ENCODE peak calls at places on chromosomes 2 and 18, in eight cellular contexts. One of them, this sample, is unnamed.

GRCh38 chr2:74436804-74437695 is 4.7 kb downstream of the RTKN start:
- DNase-seq in kidney: no peak
- DNase-seq in fibroblast of lung: no peak
- DNase-seq in WTC11: no peak
- DNase-seq in colonic mucosa: no peak
- DNase-seq in Peyer's patch: no peak
- DNase-seq in AG09319: no peak
- DNase-seq in cardiac fibroblast: no peak
- DNase-seq in this sample: no peak

GRCh38 chr2:185268651-185269050 is 470.0 kb upstream of the FSIP2 start:
- DNase-seq in Peyer's patch: no peak
- DNase-seq in WTC11: no peak
- DNase-seq in fibroblast of lung: no peak
- DNase-seq in colonic mucosa: no peak
- DNase-seq in kidney: no peak
- DNase-seq in AG09319: no peak
- DNase-seq in cardiac fibroblast: no peak
- DNase-seq in this sample: no peak

GRCh38 chr18:36862182-36862581 is 33.3 kb downstream of the KIAA1328 start:
- DNase-seq in WTC11: no peak
- DNase-seq in fibroblast of lung: no peak
- DNase-seq in AG09319: no peak
- DNase-seq in cardiac fibroblast: no peak
- DNase-seq in Peyer's patch: no peak
- DNase-seq in kidney: no peak
- DNase-seq in colonic mucosa: no peak
- DNase-seq in this sample: no peak

GRCh38 chr18:58370662-58371061 is 258.2 kb downstream of the ALPK2 start:
- DNase-seq in fibroblast of lung: no peak
- DNase-seq in AG09319: no peak
- DNase-seq in colonic mucosa: no peak
- DNase-seq in Peyer's patch: no peak
- DNase-seq in kidney: no peak
- DNase-seq in cardiac fibroblast: no peak
- DNase-seq in WTC11: no peak
- DNase-seq in this sample: no peak

GRCh38 chr2:152583512-152584188 is 133.6 kb downstream of the PRPF40A start:
- DNase-seq in WTC11: no peak
- DNase-seq in colonic mucosa: no peak
- DNase-seq in kidney: no peak
- DNase-seq in Peyer's patch: no peak
- DNase-seq in cardiac fibroblast: no peak
- DNase-seq in fibroblast of lung: no peak
- DNase-seq in AG09319: no peak
- DNase-seq in this sample: no peak

GRCh38 chr2:142742301-142743214 is 134.9 kb upstream of the KYNU start:
- DNase-seq in kidney: no peak
- DNase-seq in cardiac fibroblast: peak
- DNase-seq in WTC11: no peak
- DNase-seq in AG09319: no peak
- DNase-seq in Peyer's patch: no peak
- DNase-seq in colonic mucosa: no peak
- DNase-seq in fibroblast of lung: peak
- DNase-seq in this sample: peak

GRCh38 chr2:68225119-68225632 is 27.2 kb downstream of the PPP3R1 start:
- DNase-seq in cardiac fibroblast: peak
- DNase-seq in fibroblast of lung: peak
- DNase-seq in kidney: no peak
- DNase-seq in AG09319: no peak
- DNase-seq in Peyer's patch: no peak
- DNase-seq in WTC11: peak
- DNase-seq in colonic mucosa: peak
- DNase-seq in this sample: peak

GRCh38 chr18:67705748-67706147 is 189.2 kb upstream of the DSEL start:
- DNase-seq in cardiac fibroblast: peak
- DNase-seq in AG09319: no peak
- DNase-seq in fibroblast of lung: peak
- DNase-seq in Peyer's patch: no peak
- DNase-seq in colonic mucosa: no peak
- DNase-seq in kidney: no peak
- DNase-seq in WTC11: no peak
- DNase-seq in this sample: no peak

GRCh38 chr2:121363632-121364420 is 78.8 kb upstream of the TFCP2L1 start:
- DNase-seq in kidney: no peak
- DNase-seq in WTC11: no peak
- DNase-seq in colonic mucosa: peak
- DNase-seq in AG09319: peak
- DNase-seq in fibroblast of lung: peak
- DNase-seq in cardiac fibroblast: peak
- DNase-seq in Peyer's patch: no peak
- DNase-seq in this sample: peak

GRCh38 chr2:71453404-71454220 is at the start of gene DYSF:
- DNase-seq in WTC11: peak
- DNase-seq in kidney: peak
- DNase-seq in colonic mucosa: no peak
- DNase-seq in Peyer's patch: no peak
- DNase-seq in AG09319: no peak
- DNase-seq in cardiac fibroblast: peak
- DNase-seq in fibroblast of lung: peak
- DNase-seq in this sample: peak

GRCh38 chr2:37569986-37570688 is 101.3 kb downstream of the CDC42EP3 start:
- DNase-seq in colonic mucosa: no peak
- DNase-seq in cardiac fibroblast: peak
- DNase-seq in kidney: no peak
- DNase-seq in WTC11: no peak
- DNase-seq in fibroblast of lung: peak
- DNase-seq in AG09319: no peak
- DNase-seq in Peyer's patch: no peak
- DNase-seq in this sample: peak

GRCh38 chr2:216858312-216858711 is 1.6 kb downstream of the TNP1 start:
- DNase-seq in Peyer's patch: no peak
- DNase-seq in colonic mucosa: no peak
- DNase-seq in WTC11: no peak
- DNase-seq in fibroblast of lung: no peak
- DNase-seq in cardiac fibroblast: no peak
- DNase-seq in kidney: no peak
- DNase-seq in AG09319: no peak
- DNase-seq in this sample: no peak

GRCh38 chr2:128921740-128922139 is 603.1 kb upstream of the HS6ST1 start:
- DNase-seq in AG09319: no peak
- DNase-seq in WTC11: no peak
- DNase-seq in colonic mucosa: no peak
- DNase-seq in kidney: no peak
- DNase-seq in Peyer's patch: no peak
- DNase-seq in cardiac fibroblast: no peak
- DNase-seq in fibroblast of lung: no peak
- DNase-seq in this sample: no peak

GRCh38 chr2:12007282-12007681 is 260.9 kb downstream of the LPIN1 start:
- DNase-seq in cardiac fibroblast: no peak
- DNase-seq in AG09319: no peak
- DNase-seq in fibroblast of lung: no peak
- DNase-seq in WTC11: no peak
- DNase-seq in Peyer's patch: no peak
- DNase-seq in kidney: no peak
- DNase-seq in colonic mucosa: no peak
- DNase-seq in this sample: no peak

GRCh38 chr18:34991561-34991960 is 49.7 kb upstream of the MAPRE2 start:
- DNase-seq in cardiac fibroblast: no peak
- DNase-seq in colonic mucosa: no peak
- DNase-seq in kidney: no peak
- DNase-seq in WTC11: no peak
- DNase-seq in fibroblast of lung: no peak
- DNase-seq in Peyer's patch: no peak
- DNase-seq in AG09319: no peak
- DNase-seq in this sample: no peak

GRCh38 chr18:45962461-45962860 is 4.7 kb downstream of the EPG5 start:
- DNase-seq in Peyer's patch: no peak
- DNase-seq in WTC11: no peak
- DNase-seq in cardiac fibroblast: peak
- DNase-seq in fibroblast of lung: peak
- DNase-seq in kidney: no peak
- DNase-seq in AG09319: no peak
- DNase-seq in colonic mucosa: no peak
- DNase-seq in this sample: peak

GRCh38 chr2:62305421-62306176 is 109.7 kb downstream of the B3GNT2 start:
- DNase-seq in Peyer's patch: no peak
- DNase-seq in AG09319: no peak
- DNase-seq in cardiac fibroblast: no peak
- DNase-seq in WTC11: no peak
- DNase-seq in kidney: no peak
- DNase-seq in colonic mucosa: peak
- DNase-seq in fibroblast of lung: no peak
- DNase-seq in this sample: no peak

GRCh38 chr18:13137939-13138821 is 80.4 kb upstream of the LDLRAD4 start:
- DNase-seq in kidney: no peak
- DNase-seq in cardiac fibroblast: peak
- DNase-seq in colonic mucosa: peak
- DNase-seq in fibroblast of lung: peak
- DNase-seq in WTC11: no peak
- DNase-seq in Peyer's patch: peak
- DNase-seq in AG09319: no peak
- DNase-seq in this sample: peak

GRCh38 chr2:231568785-231569435 is 23.8 kb upstream of the TEX44 start:
- DNase-seq in Peyer's patch: no peak
- DNase-seq in WTC11: no peak
- DNase-seq in cardiac fibroblast: no peak
- DNase-seq in AG09319: no peak
- DNase-seq in kidney: no peak
- DNase-seq in fibroblast of lung: no peak
- DNase-seq in colonic mucosa: no peak
- DNase-seq in this sample: no peak

GRCh38 chr2:23359631-23360567 is 25.1 kb upstream of the KLHL29 start:
- DNase-seq in Peyer's patch: no peak
- DNase-seq in kidney: no peak
- DNase-seq in fibroblast of lung: no peak
- DNase-seq in AG09319: no peak
- DNase-seq in WTC11: no peak
- DNase-seq in cardiac fibroblast: no peak
- DNase-seq in colonic mucosa: no peak
- DNase-seq in this sample: no peak

GRCh38 chr2:45466045-45466444 is 145.0 kb downstream of the SRBD1 start:
- DNase-seq in fibroblast of lung: no peak
- DNase-seq in WTC11: no peak
- DNase-seq in colonic mucosa: no peak
- DNase-seq in Peyer's patch: no peak
- DNase-seq in AG09319: no peak
- DNase-seq in kidney: no peak
- DNase-seq in cardiac fibroblast: no peak
- DNase-seq in this sample: no peak

GRCh38 chr2:45457211-45457945 is 153.7 kb downstream of the SRBD1 start:
- DNase-seq in AG09319: no peak
- DNase-seq in Peyer's patch: no peak
- DNase-seq in cardiac fibroblast: no peak
- DNase-seq in WTC11: no peak
- DNase-seq in colonic mucosa: no peak
- DNase-seq in kidney: no peak
- DNase-seq in fibroblast of lung: no peak
- DNase-seq in this sample: no peak

GRCh38 chr2:45459860-45460259 is 151.2 kb downstream of the SRBD1 start:
- DNase-seq in fibroblast of lung: no peak
- DNase-seq in kidney: no peak
- DNase-seq in colonic mucosa: peak
- DNase-seq in AG09319: no peak
- DNase-seq in Peyer's patch: no peak
- DNase-seq in WTC11: no peak
- DNase-seq in cardiac fibroblast: no peak
- DNase-seq in this sample: no peak

GRCh38 chr2:45458909-45459563 is 152.0 kb downstream of the SRBD1 start:
- DNase-seq in fibroblast of lung: peak
- DNase-seq in Peyer's patch: no peak
- DNase-seq in colonic mucosa: peak
- DNase-seq in kidney: no peak
- DNase-seq in AG09319: peak
- DNase-seq in WTC11: no peak
- DNase-seq in cardiac fibroblast: peak
- DNase-seq in this sample: peak

GRCh38 chr2:45460825-45461224 is 150.2 kb downstream of the SRBD1 start:
- DNase-seq in WTC11: no peak
- DNase-seq in Peyer's patch: no peak
- DNase-seq in colonic mucosa: no peak
- DNase-seq in fibroblast of lung: no peak
- DNase-seq in kidney: no peak
- DNase-seq in cardiac fibroblast: no peak
- DNase-seq in AG09319: no peak
- DNase-seq in this sample: no peak
- TF ChIP-seq CTCF in WTC11: no peak
- TF ChIP-seq CTCF in Peyer's patch: no peak
- TF ChIP-seq CTCF in colonic mucosa: no peak
- TF ChIP-seq CTCF in fibroblast of lung: no peak
- TF ChIP-seq CTCF in kidney: no peak
- TF ChIP-seq CTCF in cardiac fibroblast: no peak
- TF ChIP-seq CTCF in AG09319: no peak
- TF ChIP-seq CTCF in this sample: no peak

GRCh38 chr2:42040643-42041277 is 7.1 kb upstream of the PKDCC start:
- DNase-seq in cardiac fibroblast: no peak
- DNase-seq in WTC11: no peak
- DNase-seq in fibroblast of lung: no peak
- DNase-seq in Peyer's patch: no peak
- DNase-seq in AG09319: no peak
- DNase-seq in colonic mucosa: no peak
- DNase-seq in kidney: no peak
- DNase-seq in this sample: no peak
- TF ChIP-seq CTCF in cardiac fibroblast: no peak
- TF ChIP-seq CTCF in WTC11: no peak
- TF ChIP-seq CTCF in fibroblast of lung: no peak
- TF ChIP-seq CTCF in Peyer's patch: no peak
- TF ChIP-seq CTCF in AG09319: no peak
- TF ChIP-seq CTCF in colonic mucosa: no peak
- TF ChIP-seq CTCF in kidney: no peak
- TF ChIP-seq CTCF in this sample: no peak

GRCh38 chr18:5630057-5630765 is 86.4 kb upstream of the EPB41L3 start:
- DNase-seq in colonic mucosa: peak
- DNase-seq in cardiac fibroblast: peak
- DNase-seq in Peyer's patch: peak
- DNase-seq in fibroblast of lung: no peak
- DNase-seq in AG09319: no peak
- DNase-seq in WTC11: peak
- DNase-seq in kidney: peak
- DNase-seq in this sample: peak
- TF ChIP-seq CTCF in colonic mucosa: no peak
- TF ChIP-seq CTCF in cardiac fibroblast: no peak
- TF ChIP-seq CTCF in Peyer's patch: no peak
- TF ChIP-seq CTCF in fibroblast of lung: no peak
- TF ChIP-seq CTCF in AG09319: no peak
- TF ChIP-seq CTCF in WTC11: no peak
- TF ChIP-seq CTCF in kidney: no peak
- TF ChIP-seq CTCF in this sample: no peak

GRCh38 chr2:158456309-158457066 is at the start of the genes CCDC148 and PKP4:
- DNase-seq in AG09319: peak
- DNase-seq in cardiac fibroblast: peak
- DNase-seq in Peyer's patch: peak
- DNase-seq in fibroblast of lung: peak
- DNase-seq in kidney: peak
- DNase-seq in colonic mucosa: peak
- DNase-seq in WTC11: peak
- DNase-seq in this sample: peak
- TF ChIP-seq CTCF in AG09319: no peak
- TF ChIP-seq CTCF in cardiac fibroblast: peak
- TF ChIP-seq CTCF in Peyer's patch: peak
- TF ChIP-seq CTCF in fibroblast of lung: peak
- TF ChIP-seq CTCF in kidney: no peak
- TF ChIP-seq CTCF in colonic mucosa: no peak
- TF ChIP-seq CTCF in WTC11: no peak
- TF ChIP-seq CTCF in this sample: peak